ENCODE peak calls at places on chromosomes 3 and 15, in six cellular contexts. V, G, A, I, N and Q are unnamed samples.

GRCh38 chr15:68277131-68277604 is 377 bp upstream of the FEM1B start:
- DNase-seq in V (no peak), A (no peak), I (peak; percentile 73), G (peak; percentile 81), N (peak; percentile 72), Q (no peak)

GRCh38 chr15:69656271-69657030 is 203.8 kb downstream of the RPLP1 start:
- DNase-seq in N (no peak), I (no peak), G (no peak), A (no peak), V (no peak), Q (no peak)

GRCh38 chr3:72303926-72304325 is 519.0 kb upstream of the PROK2 start:
- DNase-seq in I (no peak), V (no peak), N (peak; percentile 77), G (peak; percentile 23), A (no peak), Q (no peak)

GRCh38 chr3:45644063-45644462 is 45.1 kb upstream of the SACM1L start:
- DNase-seq in G (no peak), N (no peak), I (peak; percentile 89), A (peak; percentile 95), V (no peak), Q (no peak)

GRCh38 chr3:99236576-99236975 is 335.1 kb upstream of the DCBLD2 start:
- DNase-seq in A (no peak), N (no peak), I (peak; percentile 4), G (no peak), V (no peak), Q (no peak)

GRCh38 chr3:45700570-45701073 is 11.4 kb downstream of the SACM1L start:
- DNase-seq in I (no peak), G (no peak), A (no peak), V (no peak), N (no peak), Q (no peak)

GRCh38 chr3:39809181-39809994 is at the start of gene MYRIP:
- DNase-seq in V (no peak), N (peak; percentile 96), G (peak; percentile 93), I (peak; percentile 41), A (peak; percentile 22), Q (peak; percentile 87)

GRCh38 chr3:10344147-10344943 is 23.4 kb upstream of the SEC13 start:
- DNase-seq in G (peak; percentile 74), N (peak; percentile 86), A (peak; percentile 63), I (peak; percentile 49), V (no peak), Q (peak; percentile 51)

GRCh38 chr15:70701891-70702568 is 61.3 kb downstream of the UACA start:
- DNase-seq in I (peak; percentile 78), A (peak; percentile 88), N (no peak), G (no peak), V (no peak), Q (no peak)

GRCh38 chr3:116065496-116065895 is 379.8 kb downstream of the LSAMP start:
- DNase-seq in A (no peak), G (no peak), N (no peak), V (no peak), I (no peak), Q (no peak)

GRCh38 chr15:39471791-39472190 is 109.1 kb upstream of the THBS1 start:
- DNase-seq in V (no peak), I (peak; percentile 29), G (no peak), N (no peak), A (no peak), Q (no peak)

GRCh38 chr3:194686414-194686815 is 732 bp downstream of the FAM43A start:
- DNase-seq in I (no peak), V (no peak), A (no peak), N (no peak), G (no peak), Q (no peak)

GRCh38 chr3:179336345-179336929 is 11.1 kb upstream of the MFN1 start:
- DNase-seq in G (no peak), V (no peak), N (no peak), A (no peak), I (no peak), Q (no peak)

GRCh38 chr15:56640127-56640526 is 93.2 kb downstream of the ZNF280D start:
- DNase-seq in I (no peak), A (no peak), V (no peak), G (peak; percentile 28), N (no peak), Q (no peak)

GRCh38 chr3:94114667-94115066 is 51.8 kb downstream of the NSUN3 start:
- DNase-seq in A (no peak), N (peak; percentile 38), V (no peak), G (no peak), I (no peak), Q (no peak)

GRCh38 chr3:12972791-12973702 is 100.2 kb downstream of the IQSEC1 start:
- DNase-seq in I (no peak), V (no peak), A (no peak), N (no peak), G (no peak), Q (no peak)

GRCh38 chr3:80688814-80689213 is 921.0 kb upstream of the ROBO1 start:
- DNase-seq in A (peak; percentile 57), N (peak; percentile 7), G (peak; percentile 14), V (no peak), I (peak; percentile 44), Q (peak; percentile 19)

GRCh38 chr15:94857466-94857865 is 626.1 kb downstream of the MCTP2 start:
- DNase-seq in I (no peak), V (no peak), A (no peak), G (no peak), N (no peak), Q (no peak)

GRCh38 chr15:62886431-62887071 is 156.0 kb upstream of the TPM1 start:
- DNase-seq in I (peak; percentile 79), G (peak; percentile 69), N (no peak), V (no peak), A (no peak), Q (no peak)

GRCh38 chr15:35545316-35545824 is 595 bp downstream of the DPH6 start:
- DNase-seq in V (peak; percentile 21), A (peak; percentile 38), I (peak; percentile 67), G (no peak), N (peak; percentile 44), Q (no peak)

GRCh38 chr3:30467596-30468238 is 138.7 kb upstream of the TGFBR2 start:
- DNase-seq in I (peak; percentile 47), V (no peak), N (no peak), A (peak; percentile 64), G (no peak), Q (no peak)

GRCh38 chr15:100790786-100791265 is 88.8 kb upstream of the ALDH1A3 start:
- DNase-seq in N (no peak), V (no peak), A (no peak), G (no peak), I (no peak), Q (no peak)

GRCh38 chr3:85567074-85567676 is 608.4 kb downstream of the CADM2 start:
- DNase-seq in N (peak; percentile 24), A (peak; percentile 71), V (no peak), G (peak; percentile 82), I (peak; percentile 61), Q (peak; percentile 52)

GRCh38 chr3:182837855-182838454 is 44.7 kb downstream of the ATP11B start:
- DNase-seq in N (peak; percentile 5), I (peak; percentile 69), A (peak; percentile 65), V (no peak), G (peak; percentile 28), Q (peak; percentile 23)

GRCh38 chr3:116037954-116038911 is 407.1 kb downstream of the LSAMP start:
- DNase-seq in V (no peak), A (no peak), G (no peak), I (peak; percentile 39), N (no peak), Q (peak; percentile 15)

GRCh38 chr15:101536166-101536874 is 46.8 kb upstream of the PCSK6 start:
- DNase-seq in G (no peak), V (no peak), N (peak; percentile 12), I (no peak), A (no peak), Q (no peak)

GRCh38 chr3:65595222-65595996 is 443.3 kb downstream of the MAGI1 start:
- DNase-seq in G (peak; percentile 32), N (peak; percentile 36), I (no peak), A (no peak), V (no peak), Q (no peak)
- H3K9ac ChIP-seq in G (peak overlapping the region; percentile 61), N (no peak overlapping the region), I (no peak overlapping the region), A (no peak overlapping the region), V (no peak overlapping the region), Q (no peak overlapping the region)

GRCh38 chr15:72559781-72560180 is 85.7 kb downstream of the ARIH1 start:
- DNase-seq in G (no peak), I (no peak), A (no peak), N (no peak), V (no peak), Q (no peak)
- H3K79me2 ChIP-seq in G (peaks cover 59% of the 10 kb centered on the region), I (peaks cover 98% of the 10 kb centered on the region), A (peaks cover 36% of the 10 kb centered on the region), N (peaks cover 66% of the 10 kb centered on the region), V (peaks cover 65% of the 10 kb centered on the region), Q (peaks cover 53% of the 10 kb centered on the region)

DNA sequence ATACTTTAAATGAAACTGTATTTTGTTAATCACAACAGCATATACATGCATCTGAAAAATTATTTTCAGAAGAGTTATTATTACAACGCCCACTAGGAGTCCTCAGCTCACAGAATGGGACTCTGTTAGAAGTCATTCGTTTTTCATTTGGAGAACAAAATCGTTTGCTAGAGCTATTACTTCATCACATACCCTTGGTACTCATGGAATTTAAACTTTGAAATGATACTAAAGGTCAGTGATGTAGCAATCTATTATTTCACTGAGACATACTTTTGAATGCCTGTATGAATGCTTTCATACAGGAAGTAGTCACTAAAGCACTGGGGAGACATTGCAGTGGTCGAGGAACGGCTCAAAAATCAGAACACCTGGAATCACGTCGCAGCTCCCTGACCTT is 198.1 kb downstream of the MBNL1 start:
- DNase-seq in V (no peak), G (no peak), I (peak; percentile 83), N (peak; percentile 32), A (peak; percentile 65), Q (peak; percentile 36)
- TF ChIP-seq EZH2phosphoT487 in V (no peak), G (no peak), I (no peak), N (no peak), A (no peak), Q (no peak)

DNA sequence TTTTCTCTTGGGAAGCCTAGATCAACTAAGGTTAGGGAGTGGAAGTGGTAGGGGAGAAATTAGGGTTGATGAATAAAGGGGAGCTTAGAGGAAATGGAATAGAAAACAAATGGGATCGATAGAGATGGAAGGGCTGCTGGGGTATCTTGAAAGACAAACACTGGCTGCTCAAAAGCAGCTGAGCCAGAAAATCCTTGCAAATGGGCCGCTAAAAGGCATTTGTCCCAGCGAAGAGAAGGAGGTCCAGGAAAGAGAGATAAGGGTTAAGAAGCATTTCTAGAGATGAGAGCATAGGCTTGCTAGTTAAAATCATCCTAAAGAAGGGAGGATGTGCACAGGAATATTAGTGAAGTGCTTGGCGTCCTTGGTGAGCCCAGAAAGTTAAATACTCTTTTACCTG is 258.0 kb upstream of the CBLB start:
- DNase-seq in G (peak; percentile 27), N (no peak), I (no peak), A (no peak), V (no peak), Q (no peak)
- H3K9ac ChIP-seq in G (no peak overlapping the region), N (no peak overlapping the region), I (no peak overlapping the region), A (no peak overlapping the region), V (no peak overlapping the region), Q (no peak overlapping the region)

GRCh38 chr15:92922405-92923002 is 22.4 kb downstream of the CHD2 start:
- DNase-seq in A (no peak), N (no peak), G (no peak), I (no peak), V (no peak), Q (no peak)
- H3K79me2 ChIP-seq in A (peaks cover 87% of the 10 kb centered on the region), N (peaks cover 100% of the 10 kb centered on the region), G (peaks cover 100% of the 10 kb centered on the region), I (peaks cover 100% of the 10 kb centered on the region), V (peaks cover 100% of the 10 kb centered on the region), Q (peaks cover 98% of the 10 kb centered on the region)